ENCODE peak calls at places on chromosomes 6 and 20, in five cellular contexts. V is A549, O is HepG2, X is K562, L is H1. A is an unnamed sample.

GRCh38 chr6:113862112-113862511 is 5.0 kb downstream of the MARCKS start:
- DNase-seq in O (no peak), L (no peak), V (no peak), X (no peak), A (no peak)

GRCh38 chr6:98904096-98904495 is 43.6 kb downstream of the FBXL4 start:
- DNase-seq in V (no peak), L (no peak), X (no peak), O (no peak), A (no peak)

GRCh38 chr20:21322083-21322710 is 19.1 kb downstream of the XRN2 start:
- DNase-seq in V (no peak), L (no peak), X (no peak), O (no peak), A (no peak)

GRCh38 chr6:84882768-84883766 is 118.7 kb upstream of the TBX18 start:
- DNase-seq in X (no peak), O (no peak), L (no peak), V (no peak), A (no peak)

GRCh38 chr20:25283221-25283951 is 35.5 kb downstream of the PYGB start:
- DNase-seq in L (no peak), X (no peak), O (no peak), V (no peak), A (peak; percentile 5)

GRCh38 chr6:164308339-164308738 is 893.8 kb downstream of the QKI start:
- DNase-seq in V (no peak), X (no peak), O (no peak), L (no peak), A (no peak)

GRCh38 chr6:40997256-40997957 is 41.6 kb downstream of the UNC5CL start:
- DNase-seq in L (peak; percentile 89), X (peak; percentile 64), V (peak; percentile 68), O (peak; percentile 95), A (peak; percentile 70)

GRCh38 chr6:160667854-160668481 is 3.9 kb upstream of the LPA start:
- DNase-seq in X (peak; percentile 69), L (peak; percentile 23), O (peak; percentile 50), V (peak; percentile 8), A (peak; percentile 76)

GRCh38 chr6:6471276-6471675 is 117.2 kb upstream of the LY86 start:
- DNase-seq in O (no peak), X (no peak), V (no peak), L (no peak), A (no peak)

GRCh38 chr6:130694617-130695016 is 132.6 kb upstream of the SMLR1 start:
- DNase-seq in X (no peak), V (no peak), O (no peak), L (no peak), A (no peak)

DNA sequence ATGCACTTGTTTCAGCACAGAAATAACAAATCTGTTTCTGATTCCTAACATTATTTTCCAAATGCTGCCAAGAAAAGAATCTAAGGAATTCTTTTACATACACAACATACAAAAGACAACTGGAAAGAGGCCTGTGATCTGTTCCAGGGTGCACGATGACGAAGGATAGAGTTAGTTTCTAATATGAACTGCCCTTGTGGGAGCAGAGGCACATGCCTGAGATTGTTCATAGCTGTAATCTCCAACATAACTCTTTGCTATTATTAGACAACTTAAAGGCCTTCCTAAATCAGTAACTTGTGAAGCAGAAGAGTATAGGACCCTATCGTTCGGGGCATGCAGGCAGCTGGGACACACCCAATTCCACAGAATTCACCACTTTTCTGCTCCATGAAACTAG is 41.2 kb upstream of the NHSL1 start:
- DNase-seq in L (no peak), O (no peak), V (no peak), X (no peak), A (no peak)
- TF ChIP-seq USF2 in L (no peak), O (no peak), V (no peak), X (no peak), A (no peak)

GRCh38 chr6:36128073-36128472 is 2.2 kb upstream of the MAPK13 start:
- DNase-seq in L (no peak), V (no peak), X (no peak), O (no peak), A (no peak)

GRCh38 chr6:36131517-36132220 is 1.4 kb downstream of the MAPK13 start:
- DNase-seq in V (no peak), L (no peak), O (peak; percentile 84), X (peak; percentile 55), A (no peak)

GRCh38 chr6:36128793-36129192 is 1.5 kb upstream of the MAPK13 start:
- DNase-seq in O (no peak), X (no peak), V (no peak), L (no peak), A (no peak)

GRCh38 chr6:36130672-36131516 is 581 bp downstream of the MAPK13 start:
- DNase-seq in X (no peak), L (no peak), O (peak; percentile 73), V (no peak), A (peak; percentile 43)

GRCh38 chr6:36129889-36130671 is at the start of gene MAPK13:
- DNase-seq in X (no peak), L (no peak), O (peak; percentile 25), V (no peak), A (peak; percentile 49)
- TF ChIP-seq JUN in X (no peak), L (no peak), O (no peak), V (no peak), A (no peak)

DNA sequence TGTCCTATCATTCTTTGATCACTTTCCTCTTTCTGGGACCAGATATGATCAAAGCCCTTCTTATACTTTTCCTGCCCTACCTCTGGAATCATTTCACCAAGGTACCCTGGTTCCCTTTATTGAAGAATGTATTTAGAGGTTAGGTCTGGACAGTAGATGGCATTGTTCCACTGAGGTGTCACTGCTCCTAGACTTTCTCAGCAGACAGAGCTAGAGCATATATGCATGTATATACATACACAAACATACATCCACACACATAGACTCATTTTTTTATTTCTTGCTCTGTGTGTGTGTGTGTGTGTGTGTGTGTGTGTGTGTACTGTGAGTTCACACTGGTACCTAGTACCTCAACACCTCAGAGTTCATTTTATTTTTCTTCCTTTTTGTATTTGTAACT is 40.9 kb downstream of the PTPRA start:
- DNase-seq in V (no peak), O (peak; percentile 71), X (no peak), L (no peak), A (no peak)
- TF ChIP-seq USF2 in V (no peak), O (no peak), X (no peak), L (no peak), A (no peak)

GRCh38 chr20:14764511-14765369 is 427.3 kb upstream of the FLRT3 start:
- DNase-seq in V (no peak), L (no peak), O (no peak), X (no peak), A (no peak)
- TF ChIP-seq JUN in V (no peak), L (no peak), O (no peak), X (no peak), A (no peak)

A was measured in WTC11.